ENCODE peak calls at places on chromosomes 1 and 21, in eight cellular contexts. G is activated T-helper 1 cell treated with anti-CD3 and anti-CD28 coated beads, Interleukin-2, amount 50 U/mL, for 16 hours; Z is stimulated activated CD4-positive, alpha-beta T cell treated with anti-CD3 and anti-CD28 coated beads, TNF-alpha, amount 100 ng/mL, for 24 hours; W is AG08395; Y is activated CD4-positive, alpha-beta T cell treated with anti-CD3 and anti-CD28 coated beads for 24 hours; H is H9; T is C1 segment of cervical spinal cord; P is NCI-H2029. X is an unnamed sample.

GRCh38 chr1:246448373-246448772 is 58.7 kb downstream of the SMYD3 start:
- DNase-seq in G (no peak), Z (no peak), W (no peak), Y (no peak), H (no peak), T (no peak), P (no peak), X (no peak)

GRCh38 chr1:60904079-60904852 is 178.1 kb upstream of the NFIA start:
- DNase-seq in G (no peak), Z (no peak), W (peak), Y (no peak), H (no peak), T (no peak), P (peak), X (peak)

GRCh38 chr1:44417351-44418021 is 12.4 kb downstream of the RNF220 start:
- DNase-seq in G (no peak), Z (no peak), W (peak), Y (no peak), H (peak), T (no peak), P (peak), X (no peak)

GRCh38 chr21:45818904-45819285 is 162.7 kb upstream of the COL6A1 start:
- DNase-seq in G (peak), Z (peak), W (peak), Y (peak), H (no peak), T (no peak), P (no peak), X (no peak)

GRCh38 chr21:29775462-29775861 is 164.3 kb downstream of the GRIK1 start:
- DNase-seq in G (no peak), Z (no peak), W (no peak), Y (no peak), H (no peak), T (no peak), P (no peak), X (no peak)

GRCh38 chr1:104132386-104132973 is 382.8 kb downstream of the AMY1C start:
- DNase-seq in G (no peak), Z (no peak), W (no peak), Y (no peak), H (peak), T (no peak), P (peak), X (no peak)

GRCh38 chr1:32266926-32267645 is 16.0 kb downstream of the LCK start:
- DNase-seq in G (no peak), Z (no peak), W (no peak), Y (no peak), H (no peak), T (no peak), P (no peak), X (no peak)

GRCh38 chr1:99507906-99508732 is 137.8 kb upstream of the PALMD start:
- DNase-seq in G (no peak), Z (no peak), W (no peak), Y (no peak), H (no peak), T (no peak), P (no peak), X (no peak)

GRCh38 chr1:204077979-204078696 is 5.2 kb downstream of the SOX13 start:
- DNase-seq in G (no peak), Z (no peak), W (no peak), Y (no peak), H (peak), T (no peak), P (peak), X (no peak)

GRCh38 chr1:233549404-233549803 is 64.5 kb upstream of the KCNK1 start:
- DNase-seq in G (no peak), Z (no peak), W (no peak), Y (no peak), H (no peak), T (no peak), P (peak), X (no peak)

GRCh38 chr1:7454895-7455784 is 316.0 kb upstream of the VAMP3 start:
- DNase-seq in G (no peak), Z (no peak), W (peak), Y (no peak), H (no peak), T (no peak), P (no peak), X (no peak)

GRCh38 chr1:225534772-225535171 is 106.9 kb upstream of the LBR start:
- DNase-seq in G (no peak), Z (no peak), W (no peak), Y (no peak), H (no peak), T (no peak), P (no peak), X (no peak)

GRCh38 chr1:236066828-236067386 is 2.0 kb upstream of the NID1 start:
- DNase-seq in G (peak), Z (peak), W (peak), Y (peak), H (no peak), T (no peak), P (no peak), X (no peak)

GRCh38 chr1:67052741-67053534 is 1.0 kb downstream of the SLC35D1 start:
- DNase-seq in G (no peak), Z (peak), W (peak), Y (peak), H (peak), T (peak), P (peak), X (no peak)

GRCh38 chr1:149967041-149967440 is 30.4 kb upstream of the MTMR11 start:
- DNase-seq in G (no peak), Z (no peak), W (no peak), Y (no peak), H (no peak), T (no peak), P (no peak), X (no peak)

GRCh38 chr1:160205242-160205973 is at the start of gene PEA15:
- DNase-seq in G (peak), Z (peak), W (peak), Y (peak), H (peak), T (peak), P (peak), X (no peak)

GRCh38 chr1:17251246-17251645 is 2.3 kb downstream of the PADI3 start:
- DNase-seq in G (no peak), Z (no peak), W (no peak), Y (no peak), H (no peak), T (no peak), P (no peak), X (no peak)

GRCh38 chr1:151779852-151780251 is 10.4 kb downstream of the TDRKH start:
- DNase-seq in G (no peak), Z (no peak), W (no peak), Y (no peak), H (no peak), T (no peak), P (no peak), X (no peak)

GRCh38 chr1:41882068-41882477 is 36.6 kb downstream of the HIVEP3 start:
- DNase-seq in G (no peak), Z (no peak), W (no peak), Y (no peak), H (no peak), T (no peak), P (peak), X (no peak)

GRCh38 chr1:37432636-37433035 is 41.7 kb upstream of the ZC3H12A start:
- DNase-seq in G (no peak), Z (no peak), W (no peak), Y (no peak), H (peak), T (no peak), P (no peak), X (no peak)

GRCh38 chr1:193019442-193020026 is 39.6 kb downstream of the UCHL5 start:
- DNase-seq in G (no peak), Z (no peak), W (peak), Y (no peak), H (no peak), T (no peak), P (no peak), X (peak)

GRCh38 chr1:220189750-220190347 is 82.4 kb downstream of the RAB3GAP2 start:
- DNase-seq in G (no peak), Z (no peak), W (peak), Y (no peak), H (no peak), T (no peak), P (no peak), X (peak)

GRCh38 chr1:153058826-153059784 is 1.8 kb upstream of the SPRR2A start:
- DNase-seq in G (no peak), Z (no peak), W (no peak), Y (no peak), H (no peak), T (no peak), P (no peak), X (no peak)

GRCh38 chr1:150233359-150234308 is 2.3 kb downstream of the ANP32E start:
- DNase-seq in G (peak), Z (no peak), W (no peak), Y (peak), H (no peak), T (no peak), P (peak), X (no peak)

GRCh38 chr1:85274969-85275453 is 1.4 kb downstream of the BCL10 start:
- DNase-seq in G (no peak), Z (no peak), W (peak), Y (no peak), H (no peak), T (no peak), P (peak), X (no peak)

GRCh38 chr1:12552951-12553921 is 64.8 kb downstream of the DHRS3 start:
- DNase-seq in G (no peak), Z (no peak), W (peak), Y (no peak), H (no peak), T (no peak), P (no peak), X (no peak)

GRCh38 chr1:245121523-245121922 is 33.3 kb upstream of the KIF26B start:
- DNase-seq in G (no peak), Z (no peak), W (no peak), Y (no peak), H (peak), T (no peak), P (no peak), X (no peak)

GRCh38 chr1:83970802-83971201 is 28.1 kb downstream of the TTLL7 start:
- DNase-seq in G (no peak), Z (no peak), W (no peak), Y (no peak), H (no peak), T (no peak), P (no peak), X (no peak)

GRCh38 chr1:227556288-227556687 is 7.1 kb upstream of the ZNF678 start:
- DNase-seq in G (no peak), Z (no peak), W (no peak), Y (no peak), H (no peak), T (no peak), P (no peak), X (no peak)

GRCh38 chr1:9112961-9113880 is 15.7 kb downstream of the GPR157 start:
- DNase-seq in G (no peak), Z (no peak), W (no peak), Y (no peak), H (no peak), T (no peak), P (peak), X (no peak)

GRCh38 chr1:156012051-156012817 is 8.5 kb downstream of the SSR2 start:
- DNase-seq in G (no peak), Z (no peak), W (no peak), Y (no peak), H (no peak), T (no peak), P (no peak), X (no peak)

GRCh38 chr1:211133393-211133840 is 531 bp downstream of the KCNH1 start:
- DNase-seq in G (no peak), Z (no peak), W (no peak), Y (peak), H (peak), T (peak), P (no peak), X (no peak)

X was measured in SK-N-MC.